ENCODE peak calls at places on chromosomes 16 and 17, in five cellular contexts. F is A549, I is H1, A is GM12878, E is K562. M is an unnamed sample.

GRCh38 chr17:68509151-68510057 is 2.8 kb upstream of the PRKAR1A start:
- DNase-seq in F (no peak), I (no peak), A (no peak), E (no peak), M (peak; percentile 77)

GRCh38 chr17:48486557-48486956 is 44.3 kb downstream of the HOXB1 start:
- DNase-seq in F (peak; percentile 72), I (no peak), A (no peak), E (peak; percentile 61), M (no peak)

GRCh38 chr16:4176794-4177438 is 60.7 kb upstream of the ADCY9 start:
- DNase-seq in F (peak; percentile 63), I (no peak), A (peak; percentile 21), E (peak; percentile 37), M (peak; percentile 8)

GRCh38 chr17:59769891-59770290 is 62.4 kb downstream of the VMP1 start:
- DNase-seq in F (no peak), I (no peak), A (no peak), E (no peak), M (no peak)

GRCh38 chr16:19236561-19236960 is 49.0 kb upstream of the CLEC19A start:
- DNase-seq in F (peak; percentile 37), I (no peak), A (no peak), E (no peak), M (peak; percentile 58)

GRCh38 chr17:59892849-59893616 is at the start of the genes RPS6KB1 and TUBD1:
- DNase-seq in F (peak; percentile 100), I (peak; percentile 93), A (peak; percentile 100), E (peak; percentile 97), M (peak; percentile 99)

GRCh38 chr17:77285594-77286390 is 145.0 kb downstream of the SEC14L1 start:
- DNase-seq in F (peak; percentile 89), I (no peak), A (no peak), E (no peak), M (peak; percentile 70)

GRCh38 chr16:11353158-11353557 is 7.9 kb downstream of the RMI2 start:
- DNase-seq in F (no peak), I (no peak), A (no peak), E (no peak), M (no peak)

GRCh38 chr17:17119533-17119932 is 77.3 kb downstream of the MPRIP start:
- DNase-seq in F (peak; percentile 34), I (no peak), A (peak; percentile 11), E (no peak), M (no peak)

GRCh38 chr16:3457434-3458252 is 14.2 kb downstream of the NAA60 start:
- DNase-seq in F (peak; percentile 92), I (peak; percentile 93), A (peak; percentile 49), E (peak; percentile 99), M (peak; percentile 78)

GRCh38 chr16:442976-443375 is 17.5 kb downstream of the RAB11FIP3 start:
- DNase-seq in F (no peak), I (no peak), A (no peak), E (no peak), M (no peak)

GRCh38 chr17:74243013-74243755 is 29.8 kb downstream of the TTYH2 start:
- DNase-seq in F (no peak), I (no peak), A (no peak), E (no peak), M (no peak)

GRCh38 chr17:63919311-63919723 is 678 bp upstream of the GH1 start:
- DNase-seq in F (peak; percentile 67), I (peak; percentile 85), A (peak; percentile 71), E (peak; percentile 78), M (peak; percentile 44)

GRCh38 chr16:15843635-15844279 is 13.1 kb downstream of the MYH11 start:
- DNase-seq in F (no peak), I (no peak), A (no peak), E (no peak), M (no peak)

GRCh38 chr17:13478326-13478830 is 123.4 kb downstream of the HS3ST3A1 start:
- DNase-seq in F (no peak), I (no peak), A (no peak), E (no peak), M (no peak)

GRCh38 chr17:81106716-81107115 is 58.6 kb upstream of the PVALEF start:
- DNase-seq in F (no peak), I (no peak), A (no peak), E (no peak), M (no peak)

GRCh38 chr16:49743206-49743470 is 112.8 kb downstream of the ZNF423 start:
- DNase-seq in F (no peak), I (no peak), A (no peak), E (no peak), M (no peak)

GRCh38 chr17:43952351-43952723 is 1.4 kb downstream of the PYY start:
- DNase-seq in F (no peak), I (no peak), A (no peak), E (peak; percentile 42), M (no peak)

GRCh38 chr17:75848523-75849303 is 4.5 kb upstream of the UNC13D start:
- DNase-seq in F (peak; percentile 78), I (peak; percentile 98), A (no peak), E (no peak), M (peak; percentile 80)

GRCh38 chr16:85750827-85751641 is at the start of gene C16orf74:
- DNase-seq in F (peak; percentile 32), I (no peak), A (no peak), E (peak; percentile 83), M (no peak)

GRCh38 chr17:66690166-66690565 is 144.8 kb upstream of the CACNG5 start:
- DNase-seq in F (no peak), I (no peak), A (no peak), E (no peak), M (no peak)

GRCh38 chr16:70660672-70661350 is 14.5 kb downstream of the IL34 start:
- DNase-seq in F (no peak), I (no peak), A (no peak), E (no peak), M (no peak)

GRCh38 chr17:13346996-13347762 is 254.6 kb downstream of the HS3ST3A1 start:
- DNase-seq in F (peak; percentile 79), I (no peak), A (no peak), E (no peak), M (peak; percentile 31)

GRCh38 chr17:79045830-79046500 is 22.0 kb downstream of the C1QTNF1 start:
- DNase-seq in F (peak; percentile 78), I (peak; percentile 91), A (no peak), E (peak; percentile 77), M (peak; percentile 71)

GRCh38 chr17:7258731-7259554 is 3.3 kb downstream of the CLDN7 start:
- DNase-seq in F (peak; percentile 64), I (no peak), A (no peak), E (no peak), M (peak; percentile 78)

DNA sequence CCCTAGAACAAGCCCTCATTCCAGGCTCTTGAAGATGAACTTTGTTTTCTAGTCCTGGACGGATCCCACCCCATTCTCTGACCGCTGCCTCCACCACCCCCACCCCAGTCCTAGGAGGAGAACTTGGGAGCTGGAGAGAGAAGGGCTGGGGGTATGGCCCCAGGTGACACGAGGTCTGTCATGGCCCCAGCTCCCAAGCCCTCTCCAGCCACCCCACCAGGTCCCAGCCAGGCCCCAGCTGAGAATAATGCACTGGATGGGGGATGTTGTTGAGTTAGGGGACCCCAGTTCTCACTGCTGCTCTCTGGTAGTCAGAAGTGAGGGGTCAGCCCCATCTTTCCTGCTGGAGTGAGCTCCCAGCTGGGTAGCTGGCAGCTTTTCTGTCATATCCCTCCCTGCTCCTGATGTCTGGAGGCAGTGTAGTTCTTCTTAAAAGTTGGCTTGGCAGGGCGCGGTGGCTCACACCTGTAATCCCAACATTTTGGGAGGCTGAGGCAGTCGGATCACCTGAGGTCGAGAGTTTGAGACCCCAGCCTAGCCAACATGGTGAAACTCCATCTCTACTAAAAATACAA is 4.6 kb upstream of the COL1A1 start:
- DNase-seq in F (no peak), I (peak; percentile 37), A (no peak), E (no peak), M (no peak)
- TF ChIP-seq HDAC2 in F (no peak), I (no peak), A (no peak), E (no peak), M (no peak)

DNA sequence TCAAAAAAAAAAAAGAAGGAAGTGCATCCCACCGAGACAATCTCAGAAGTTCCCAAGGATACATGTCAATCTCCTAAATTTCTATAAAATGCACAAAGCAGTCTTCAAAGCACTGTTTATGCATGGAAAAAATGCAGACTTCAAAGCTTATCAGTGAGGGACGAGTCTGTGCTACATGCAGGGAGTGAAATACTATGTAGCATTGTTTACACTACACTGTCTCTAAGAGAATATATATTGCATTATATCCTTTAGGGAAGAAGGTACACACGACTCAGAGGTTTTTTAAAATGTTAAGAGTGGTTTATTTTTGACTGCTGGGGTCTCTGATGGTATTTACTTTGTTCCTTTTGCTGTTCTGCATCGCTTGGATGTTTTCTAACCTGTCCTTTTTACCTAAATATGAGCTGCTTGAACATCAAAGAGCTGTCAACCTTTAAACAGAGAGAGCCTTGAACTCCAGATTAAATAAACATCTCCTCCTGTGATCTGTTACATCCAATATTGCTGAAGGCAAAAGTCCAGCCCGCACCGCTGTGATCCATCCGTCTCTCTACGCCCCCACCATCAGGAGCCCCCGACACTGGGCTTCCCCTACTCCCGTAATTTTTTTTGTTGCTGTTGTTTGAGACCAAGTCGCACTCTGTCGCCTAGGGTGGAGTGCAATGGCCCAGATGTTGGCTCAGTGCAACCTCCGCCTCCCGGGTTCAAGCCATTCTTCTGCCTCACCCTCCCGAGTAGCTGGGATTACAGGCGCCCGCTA is 1.4 kb downstream of the FBXO31 start:
- DNase-seq in F (no peak), I (no peak), A (no peak), E (no peak), M (peak; percentile 100)
- TF ChIP-seq HDAC2 in F (no peak), I (no peak), A (no peak), E (no peak), M (peak; percentile 93)

GRCh38 chr17:82599674-82600661 is 48.3 kb downstream of the WDR45B start:
- DNase-seq in F (no peak), I (no peak), A (no peak), E (no peak), M (no peak)

GRCh38 chr17:82596837-82597672 is 51.2 kb downstream of the WDR45B start:
- DNase-seq in F (no peak), I (no peak), A (no peak), E (no peak), M (no peak)

GRCh38 chr17:82600731-82601446 is 47.4 kb downstream of the WDR45B start:
- DNase-seq in F (no peak), I (no peak), A (no peak), E (no peak), M (no peak)

GRCh38 chr17:82596316-82596715 is 51.9 kb downstream of the WDR45B start:
- DNase-seq in F (no peak), I (no peak), A (no peak), E (no peak), M (no peak)

DNA sequence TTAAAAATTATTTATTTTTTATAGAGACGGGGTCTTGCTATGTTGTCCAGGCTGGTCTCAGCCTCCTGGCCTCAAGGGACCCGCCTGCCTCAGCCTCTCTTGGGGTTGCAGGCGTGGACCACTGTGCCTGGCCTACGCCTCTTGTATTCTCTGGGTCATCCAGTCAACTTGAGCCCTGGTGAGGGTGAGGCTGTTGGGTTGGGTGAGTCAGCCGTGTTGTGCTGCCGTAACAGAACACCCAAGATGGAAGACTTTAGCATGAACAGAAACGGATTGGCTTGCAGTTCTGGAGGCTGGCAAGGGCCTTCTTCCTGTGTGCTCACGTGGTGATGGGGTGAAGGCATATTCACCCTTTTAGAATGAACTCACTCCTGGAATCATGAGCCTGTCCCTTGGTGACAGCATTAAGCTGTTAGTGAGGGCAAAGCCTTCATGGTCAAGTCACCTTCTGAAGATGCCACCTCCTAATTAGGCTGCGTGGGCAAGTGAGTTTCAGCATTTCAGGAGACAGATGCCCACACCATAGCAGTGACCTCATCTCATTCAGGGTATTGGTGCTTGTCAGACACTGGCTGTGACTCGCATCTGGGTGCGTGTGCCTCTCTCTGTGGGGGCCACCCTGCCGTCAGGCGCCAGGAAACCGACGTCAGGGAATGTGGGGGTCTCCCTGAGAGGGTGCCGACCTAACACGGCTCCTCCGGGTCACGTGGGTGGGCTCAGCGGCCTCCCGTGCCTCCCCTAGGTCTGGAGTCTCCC is 49.8 kb downstream of the WDR45B start:
- DNase-seq in F (no peak), I (no peak), A (no peak), E (no peak), M (no peak)
- TF ChIP-seq HDAC2 in F (no peak), I (no peak), A (no peak), E (no peak), M (no peak)

GRCh38 chr16:88560722-88561484 is 9.3 kb upstream of the ZC3H18 start:
- DNase-seq in F (no peak), I (peak; percentile 74), A (no peak), E (peak; percentile 64), M (peak; percentile 44)
- TF ChIP-seq HDAC2 in F (no peak), I (peak; percentile 94), A (no peak), E (peak; percentile 97), M (peak; percentile 96)